ENCODE peak calls at places on chromosomes 1 and 21, in six cellular contexts. One of them, this sample, is unnamed.

GRCh38 chr1:178172939-178173338 is 79.0 kb downstream of the RASAL2 start:
- DNase-seq in GM12878: no peak
- DNase-seq in K562: no peak
- DNase-seq in HepG2: no peak
- DNase-seq in A549: peak
- DNase-seq in endothelial cell of umbilical vein: no peak
- DNase-seq in this sample: no peak

GRCh38 chr1:21576798-21577187 is 67.6 kb downstream of the ALPL start:
- DNase-seq in A549: no peak
- DNase-seq in HepG2: no peak
- DNase-seq in GM12878: no peak
- DNase-seq in K562: no peak
- DNase-seq in endothelial cell of umbilical vein: no peak
- DNase-seq in this sample: no peak

GRCh38 chr1:211493865-211494653 is 2.1 kb upstream of the RD3 start:
- DNase-seq in HepG2: no peak
- DNase-seq in GM12878: no peak
- DNase-seq in A549: no peak
- DNase-seq in endothelial cell of umbilical vein: no peak
- DNase-seq in K562: no peak
- DNase-seq in this sample: no peak

GRCh38 chr1:229894535-229894934 is 172.5 kb upstream of the GALNT2 start:
- DNase-seq in HepG2: no peak
- DNase-seq in A549: no peak
- DNase-seq in K562: no peak
- DNase-seq in endothelial cell of umbilical vein: no peak
- DNase-seq in GM12878: no peak
- DNase-seq in this sample: no peak

GRCh38 chr1:36365310-36365895 is 20.3 kb downstream of the STK40 start:
- DNase-seq in A549: no peak
- DNase-seq in GM12878: no peak
- DNase-seq in K562: no peak
- DNase-seq in HepG2: no peak
- DNase-seq in endothelial cell of umbilical vein: no peak
- DNase-seq in this sample: peak

GRCh38 chr1:221527886-221528634 is 213.8 kb downstream of the DUSP10 start:
- DNase-seq in A549: no peak
- DNase-seq in GM12878: no peak
- DNase-seq in K562: no peak
- DNase-seq in endothelial cell of umbilical vein: no peak
- DNase-seq in HepG2: no peak
- DNase-seq in this sample: no peak

GRCh38 chr1:47137925-47138615 is 829 bp downstream of the CYP4A22 start:
- DNase-seq in K562: no peak
- DNase-seq in A549: no peak
- DNase-seq in endothelial cell of umbilical vein: no peak
- DNase-seq in HepG2: no peak
- DNase-seq in GM12878: no peak
- DNase-seq in this sample: no peak

GRCh38 chr1:31143455-31143854 is 77.9 kb upstream of the PUM1 start:
- DNase-seq in HepG2: no peak
- DNase-seq in A549: no peak
- DNase-seq in GM12878: no peak
- DNase-seq in K562: no peak
- DNase-seq in endothelial cell of umbilical vein: no peak
- DNase-seq in this sample: no peak

GRCh38 chr1:42973304-42973703 is 14.6 kb upstream of the SLC2A1 start:
- DNase-seq in endothelial cell of umbilical vein: no peak
- DNase-seq in GM12878: no peak
- DNase-seq in HepG2: no peak
- DNase-seq in K562: no peak
- DNase-seq in A549: no peak
- DNase-seq in this sample: no peak

GRCh38 chr21:42545317-42545716 is 31.7 kb downstream of the SLC37A1 start:
- DNase-seq in K562: peak
- DNase-seq in A549: no peak
- DNase-seq in HepG2: no peak
- DNase-seq in GM12878: no peak
- DNase-seq in endothelial cell of umbilical vein: no peak
- DNase-seq in this sample: no peak

GRCh38 chr1:186183970-186184628 is 191.0 kb downstream of the TPR start:
- DNase-seq in K562: no peak
- DNase-seq in endothelial cell of umbilical vein: no peak
- DNase-seq in GM12878: peak
- DNase-seq in A549: no peak
- DNase-seq in HepG2: no peak
- DNase-seq in this sample: no peak

GRCh38 chr1:30790850-30791778 is 33.5 kb upstream of the LAPTM5 start:
- DNase-seq in GM12878: peak
- DNase-seq in A549: no peak
- DNase-seq in endothelial cell of umbilical vein: no peak
- DNase-seq in K562: no peak
- DNase-seq in HepG2: no peak
- DNase-seq in this sample: peak

GRCh38 chr1:174768949-174769348 is 230.8 kb upstream of the CACYBP start:
- DNase-seq in GM12878: no peak
- DNase-seq in A549: no peak
- DNase-seq in endothelial cell of umbilical vein: no peak
- DNase-seq in K562: no peak
- DNase-seq in HepG2: no peak
- DNase-seq in this sample: no peak

GRCh38 chr1:107935396-107936064 is 29.4 kb downstream of the VAV3 start:
- DNase-seq in GM12878: peak
- DNase-seq in A549: no peak
- DNase-seq in endothelial cell of umbilical vein: no peak
- DNase-seq in K562: no peak
- DNase-seq in HepG2: no peak
- DNase-seq in this sample: peak

GRCh38 chr1:182962554-182963115 is 9.7 kb upstream of the SHCBP1L start:
- DNase-seq in GM12878: peak
- DNase-seq in HepG2: peak
- DNase-seq in endothelial cell of umbilical vein: peak
- DNase-seq in A549: peak
- DNase-seq in K562: peak
- DNase-seq in this sample: peak

GRCh38 chr1:151326619-151327222 is 495 bp downstream of the PI4KB start:
- DNase-seq in GM12878: no peak
- DNase-seq in endothelial cell of umbilical vein: peak
- DNase-seq in A549: peak
- DNase-seq in K562: no peak
- DNase-seq in HepG2: no peak
- DNase-seq in this sample: peak

GRCh38 chr1:43617011-43617410 is 32.9 kb upstream of the KDM4A start:
- DNase-seq in endothelial cell of umbilical vein: no peak
- DNase-seq in K562: no peak
- DNase-seq in A549: no peak
- DNase-seq in HepG2: no peak
- DNase-seq in GM12878: no peak
- DNase-seq in this sample: no peak

GRCh38 chr1:89672489-89673183 is 39.7 kb downstream of the LRRC8C start:
- DNase-seq in A549: peak
- DNase-seq in HepG2: no peak
- DNase-seq in K562: no peak
- DNase-seq in GM12878: no peak
- DNase-seq in endothelial cell of umbilical vein: no peak
- DNase-seq in this sample: no peak

GRCh38 chr21:39650306-39650705 is 37.6 kb downstream of the B3GALT5 start:
- DNase-seq in GM12878: no peak
- DNase-seq in HepG2: no peak
- DNase-seq in endothelial cell of umbilical vein: no peak
- DNase-seq in A549: no peak
- DNase-seq in K562: no peak
- DNase-seq in this sample: no peak

GRCh38 chr1:85230305-85230977 is 29.0 kb downstream of the C1orf52 start:
- DNase-seq in GM12878: no peak
- DNase-seq in A549: peak
- DNase-seq in endothelial cell of umbilical vein: no peak
- DNase-seq in K562: no peak
- DNase-seq in HepG2: peak
- DNase-seq in this sample: peak

GRCh38 chr1:163874070-163874469 is 552.3 kb downstream of the NUF2 start:
- DNase-seq in K562: no peak
- DNase-seq in endothelial cell of umbilical vein: no peak
- DNase-seq in GM12878: no peak
- DNase-seq in HepG2: no peak
- DNase-seq in A549: no peak
- DNase-seq in this sample: no peak

GRCh38 chr1:163877016-163877415 is 555.3 kb downstream of the NUF2 start:
- DNase-seq in A549: no peak
- DNase-seq in GM12878: no peak
- DNase-seq in endothelial cell of umbilical vein: no peak
- DNase-seq in K562: no peak
- DNase-seq in HepG2: no peak
- DNase-seq in this sample: no peak

GRCh38 chr1:163876546-163876945 is 554.8 kb downstream of the NUF2 start:
- DNase-seq in GM12878: no peak
- DNase-seq in K562: no peak
- DNase-seq in endothelial cell of umbilical vein: peak
- DNase-seq in A549: no peak
- DNase-seq in HepG2: no peak
- DNase-seq in this sample: no peak

GRCh38 chr1:163875214-163875926 is 553.6 kb downstream of the NUF2 start:
- DNase-seq in A549: peak
- DNase-seq in endothelial cell of umbilical vein: peak
- DNase-seq in HepG2: no peak
- DNase-seq in K562: no peak
- DNase-seq in GM12878: no peak
- DNase-seq in this sample: no peak

DNA sequence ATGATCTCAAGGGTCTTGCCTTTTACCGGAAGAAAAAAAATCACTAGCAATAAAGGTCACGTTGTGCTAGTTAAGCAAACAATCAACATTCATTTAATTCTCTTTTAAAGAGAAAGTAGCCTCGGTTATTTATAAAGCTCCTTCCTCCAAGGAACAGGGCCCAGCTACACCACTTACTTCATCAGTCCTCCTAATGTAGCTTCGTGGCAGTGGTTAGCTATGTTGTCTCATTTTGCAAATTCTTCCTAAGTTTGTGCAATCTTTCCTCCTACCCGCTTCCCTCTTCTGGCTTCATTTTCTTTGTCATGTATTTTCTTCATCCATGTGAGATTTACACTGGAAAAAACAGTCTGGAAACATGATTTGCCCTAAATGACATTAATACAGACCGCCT is 554.2 kb downstream of the NUF2 start:
- DNase-seq in GM12878: no peak
- DNase-seq in HepG2: no peak
- DNase-seq in A549: peak
- DNase-seq in K562: no peak
- DNase-seq in endothelial cell of umbilical vein: no peak
- DNase-seq in this sample: no peak
- TF ChIP-seq MAX in GM12878: no peak
- TF ChIP-seq MAX in HepG2: no peak
- TF ChIP-seq MAX in A549: no peak
- TF ChIP-seq MAX in K562: no peak
- TF ChIP-seq MAX in endothelial cell of umbilical vein: no peak
- TF ChIP-seq MAX in this sample: no peak

DNA sequence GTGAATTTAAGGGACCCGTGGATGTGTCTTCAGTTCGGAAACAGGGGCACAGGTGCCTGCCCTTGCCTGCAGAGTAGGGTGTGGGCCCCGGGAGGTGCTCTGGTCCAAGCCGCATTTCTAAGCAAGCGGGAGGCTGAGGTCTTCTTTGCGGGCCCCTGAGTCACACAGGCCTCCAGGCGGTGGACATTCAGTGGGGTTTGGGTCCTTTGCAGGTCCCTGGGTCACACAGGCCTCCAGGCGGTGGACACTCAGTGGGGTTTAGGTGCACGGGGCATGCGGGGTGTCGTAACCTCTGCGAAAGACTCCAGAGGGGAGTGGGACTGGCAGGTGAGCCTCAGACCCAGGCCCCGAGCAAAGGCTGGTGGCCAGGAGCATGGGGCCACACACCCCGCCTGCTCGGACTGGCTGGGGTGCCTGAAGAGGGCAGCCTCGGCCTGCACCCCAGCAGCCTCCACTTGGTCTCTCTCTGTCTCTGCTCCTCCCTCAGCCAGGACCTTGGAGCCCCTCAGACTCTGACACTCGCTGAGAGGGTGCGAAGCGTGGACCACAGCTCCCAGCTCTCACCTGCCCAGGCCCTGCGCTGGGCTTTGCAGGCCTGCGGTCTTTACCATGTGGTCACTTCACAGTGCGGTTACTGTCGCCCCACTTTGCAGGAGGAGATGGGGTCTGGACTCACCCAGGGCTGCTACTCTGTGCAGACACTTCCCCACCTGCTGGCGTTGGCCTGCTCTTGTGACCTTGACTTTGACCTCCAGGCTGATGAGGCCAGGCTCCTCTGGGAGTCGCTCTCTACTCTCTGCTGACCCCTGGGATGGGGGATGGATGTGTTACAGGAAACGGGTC is 6.0 kb upstream of the AGPAT3 start:
- DNase-seq in HepG2: peak
- DNase-seq in K562: peak
- DNase-seq in GM12878: no peak
- DNase-seq in endothelial cell of umbilical vein: no peak
- DNase-seq in A549: no peak
- DNase-seq in this sample: no peak
- TF ChIP-seq CTCF in HepG2: peak
- TF ChIP-seq CTCF in K562: peak
- TF ChIP-seq CTCF in GM12878: no peak
- TF ChIP-seq CTCF in endothelial cell of umbilical vein: no peak
- TF ChIP-seq CTCF in A549: no peak
- TF ChIP-seq CTCF in this sample: no peak

DNA sequence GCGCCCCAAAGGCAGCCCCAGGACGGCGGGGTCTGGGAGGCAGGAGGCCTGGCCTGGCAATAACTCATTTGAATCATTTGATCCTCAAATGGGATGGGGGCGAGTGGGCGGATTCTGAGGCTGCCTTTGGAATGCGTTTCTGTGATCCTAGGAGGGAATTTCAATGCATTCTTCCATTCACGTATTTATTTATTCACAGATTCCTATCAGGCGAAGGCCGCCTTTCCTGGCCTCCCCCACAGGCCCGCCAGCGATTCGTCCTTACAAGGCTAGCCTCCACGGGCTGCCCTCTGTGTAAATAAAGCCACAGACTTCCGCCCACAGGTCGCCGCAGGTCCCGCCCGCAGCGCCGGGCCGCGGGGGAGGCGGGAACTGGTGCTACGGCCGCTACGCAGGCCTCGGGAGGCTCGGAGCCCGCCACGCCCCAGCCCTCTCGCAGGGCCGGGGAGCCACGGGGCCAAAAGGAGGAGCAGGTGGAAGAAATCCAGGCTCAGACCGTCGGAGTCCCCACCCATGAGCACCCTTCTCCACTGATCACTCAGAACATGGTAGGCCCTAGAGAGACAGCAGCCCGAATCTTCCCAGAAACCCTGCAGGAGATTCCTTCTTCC is 31.3 kb upstream of the JUN start:
- DNase-seq in endothelial cell of umbilical vein: peak
- DNase-seq in A549: peak
- DNase-seq in K562: peak
- DNase-seq in HepG2: peak
- DNase-seq in GM12878: peak
- DNase-seq in this sample: peak
- TF ChIP-seq MYC in endothelial cell of umbilical vein: no peak
- TF ChIP-seq MYC in A549: no peak
- TF ChIP-seq MYC in K562: no peak
- TF ChIP-seq MYC in HepG2: no peak
- TF ChIP-seq MYC in GM12878: no peak
- TF ChIP-seq MYC in this sample: peak

GRCh38 chr1:74328851-74329250 is 93.7 kb downstream of the TNNI3K start:
- DNase-seq in HepG2: no peak
- DNase-seq in K562: no peak
- DNase-seq in GM12878: no peak
- DNase-seq in A549: no peak
- DNase-seq in endothelial cell of umbilical vein: no peak
- DNase-seq in this sample: no peak
- TF ChIP-seq MAX in HepG2: no peak
- TF ChIP-seq MAX in K562: no peak
- TF ChIP-seq MAX in GM12878: no peak
- TF ChIP-seq MAX in A549: no peak
- TF ChIP-seq MAX in endothelial cell of umbilical vein: no peak
- TF ChIP-seq MAX in this sample: no peak

GRCh38 chr1:34547043-34547674 is 207.7 kb upstream of the GJB5 start:
- DNase-seq in A549: peak
- DNase-seq in K562: no peak
- DNase-seq in GM12878: no peak
- DNase-seq in endothelial cell of umbilical vein: no peak
- DNase-seq in HepG2: peak
- DNase-seq in this sample: peak
- TF ChIP-seq CTCF in A549: no peak
- TF ChIP-seq CTCF in K562: peak
- TF ChIP-seq CTCF in GM12878: no peak
- TF ChIP-seq CTCF in endothelial cell of umbilical vein: no peak
- TF ChIP-seq CTCF in HepG2: no peak
- TF ChIP-seq CTCF in this sample: peak